ENCODE peak calls at places on chromosomes 12 and 14, in four cellular contexts. U is upper lobe of left lung; X is iris pigment epithelial cell; J is activated CD4-positive, alpha-beta T cell treated with anti-CD3 and anti-CD28 coated beads, Interleukin-2, amount 50 U/mL, for 24 hours. A is an unnamed sample.

GRCh38 chr14:74980746-74981661 is 21.7 kb upstream of the EIF2B2 start:
- DNase-seq in X (peak; percentile 71), U (peak; percentile 82), J (no peak), A (peak; percentile 34)

GRCh38 chr14:84760506-84760905 is 769.4 kb upstream of the FLRT2 start:
- DNase-seq in J (no peak), X (no peak), U (no peak), A (no peak)

GRCh38 chr12:47832263-47832933 is 12.7 kb upstream of the HDAC7 start:
- DNase-seq in U (no peak), J (peak; percentile 69), X (no peak), A (no peak)

GRCh38 chr12:57737467-57738141 is 938 bp downstream of the AGAP2 start:
- DNase-seq in X (no peak), J (no peak), U (peak; percentile 85), A (no peak)

GRCh38 chr14:64758711-64759554 is 54.7 kb downstream of the PLEKHG3 start:
- DNase-seq in J (no peak), X (peak; percentile 97), U (no peak), A (peak; percentile 87)

GRCh38 chr12:71469235-71469873 is 29.8 kb downstream of the LGR5 start:
- DNase-seq in X (peak; percentile 58), J (no peak), U (peak; percentile 38), A (peak; percentile 87)

GRCh38 chr14:88868558-88869159 is 44.2 kb downstream of the TTC8 start:
- DNase-seq in J (no peak), X (peak; percentile 34), U (no peak), A (peak; percentile 12)

GRCh38 chr12:132766380-132767085 is 4.9 kb upstream of the ANKLE2 start:
- DNase-seq in U (no peak), J (no peak), X (no peak), A (no peak)

GRCh38 chr14:20836668-20837338 is 34.2 kb upstream of the RNASE1 start:
- DNase-seq in X (peak; percentile 47), U (no peak), J (no peak), A (peak; percentile 6)

GRCh38 chr12:93387780-93388179 is 10.1 kb downstream of the NUDT4 start:
- DNase-seq in X (peak; percentile 77), J (peak; percentile 53), U (no peak), A (peak; percentile 81)

GRCh38 chr14:50013198-50013918 is 103.0 kb downstream of the VCPKMT start:
- DNase-seq in X (no peak), J (no peak), U (no peak), A (no peak)

GRCh38 chr12:6563448-6564050 is 4.5 kb downstream of the NOP2 start:
- DNase-seq in U (no peak), J (peak; percentile 53), X (peak; percentile 43), A (peak; percentile 38)

GRCh38 chr12:107539196-107539939 is 146.2 kb upstream of the PWP1 start:
- DNase-seq in X (no peak), U (no peak), J (no peak), A (no peak)

GRCh38 chr12:22228022-22228875 is 106.3 kb downstream of the ST8SIA1 start:
- DNase-seq in U (no peak), X (peak; percentile 4), J (no peak), A (peak; percentile 47)

GRCh38 chr14:64723691-64724577 is 19.7 kb downstream of the PLEKHG3 start:
- DNase-seq in J (no peak), U (no peak), X (peak; percentile 72), A (no peak)

GRCh38 chr12:31322651-31323248 is 3.2 kb downstream of the SINHCAF start:
- DNase-seq in U (no peak), J (no peak), X (peak; percentile 77), A (peak; percentile 66)

GRCh38 chr12:11607313-11608081 is 42.0 kb upstream of the ETV6 start:
- DNase-seq in J (no peak), X (peak; percentile 70), U (no peak), A (no peak)

GRCh38 chr12:47801170-47801903 is 18.4 kb downstream of the HDAC7 start:
- DNase-seq in U (no peak), X (no peak), J (no peak), A (no peak)

GRCh38 chr14:97625512-97625911 is 828.3 kb downstream of the VRK1 start:
- DNase-seq in J (no peak), U (no peak), X (no peak), A (no peak)